ENCODE peak calls at places on chromosomes 12 and 14, in eight cellular contexts. K is effector memory CD4-positive, alpha-beta T cell; R is Panc1; E is fibroblast of lung; U is ovary; L is tibial nerve; S is left ventricle myocardium inferior; B is PC-9. T is an unnamed sample.

GRCh38 chr12:113684053-113684907 is 212.6 kb upstream of the LHX5 start:
- DNase-seq in K (no peak), R (no peak), E (no peak), U (no peak), L (no peak), S (no peak), B (no peak), T (no peak)

GRCh38 chr14:103879570-103880333 is 32.4 kb upstream of the PPP1R13B start:
- DNase-seq in K (no peak), R (no peak), E (no peak), U (peak; percentile 55), L (no peak), S (peak; percentile 61), B (no peak), T (no peak)

GRCh38 chr14:52694761-52695480 is 437 bp downstream of the ERO1A start:
- DNase-seq in K (peak; percentile 47), R (no peak), E (peak; percentile 44), U (peak; percentile 31), L (no peak), S (peak; percentile 26), B (peak; percentile 67), T (peak; percentile 5)

GRCh38 chr14:99549684-99550083 is 54.3 kb downstream of the CCDC85C start:
- DNase-seq in K (no peak), R (no peak), E (no peak), U (no peak), L (no peak), S (no peak), B (no peak), T (no peak)

GRCh38 chr12:89326260-89327040 is 25.9 kb downstream of the DUSP6 start:
- DNase-seq in K (no peak), R (no peak), E (no peak), U (no peak), L (no peak), S (no peak), B (no peak), T (no peak)

GRCh38 chr14:95286649-95287048 is 33.1 kb downstream of the CLMN start:
- DNase-seq in K (no peak), R (no peak), E (no peak), U (no peak), L (no peak), S (no peak), B (no peak), T (no peak)

GRCh38 chr14:91350813-91351507 is 66.7 kb downstream of the CCDC88C start:
- DNase-seq in K (peak; percentile 52), R (no peak), E (no peak), U (no peak), L (no peak), S (no peak), B (no peak), T (no peak)

GRCh38 chr14:91977909-91978308 is 30.4 kb upstream of the FBLN5 start:
- DNase-seq in K (no peak), R (no peak), E (no peak), U (no peak), L (no peak), S (no peak), B (no peak), T (no peak)

GRCh38 chr12:92109613-92110012 is 36.0 kb downstream of the BTG1 start:
- DNase-seq in K (no peak), R (no peak), E (no peak), U (no peak), L (no peak), S (no peak), B (no peak), T (no peak)

GRCh38 chr14:22510527-22511110 is 78.4 kb downstream of the DAD1 start:
- DNase-seq in K (no peak), R (no peak), E (peak; percentile 52), U (no peak), L (no peak), S (no peak), B (no peak), T (no peak)

GRCh38 chr14:100028990-100029677 is 36.1 kb upstream of the EVL start:
- DNase-seq in K (no peak), R (no peak), E (no peak), U (no peak), L (no peak), S (no peak), B (no peak), T (no peak)

GRCh38 chr14:103329421-103330347 is 4.4 kb upstream of the EIF5 start:
- DNase-seq in K (no peak), R (no peak), E (peak; percentile 69), U (peak; percentile 36), L (no peak), S (no peak), B (peak; percentile 54), T (no peak)

GRCh38 chr12:91272456-91273063 is 89.9 kb upstream of the DCN start:
- DNase-seq in K (no peak), R (no peak), E (peak; percentile 53), U (peak; percentile 75), L (peak; percentile 86), S (peak; percentile 81), B (no peak), T (peak; percentile 59)

GRCh38 chr14:72582582-72582981 is 311.3 kb downstream of the DPF3 start:
- DNase-seq in K (no peak), R (no peak), E (no peak), U (no peak), L (no peak), S (no peak), B (no peak), T (no peak)

GRCh38 chr12:109714141-109714912 is 702 bp downstream of the FAM222A start:
- DNase-seq in K (peak; percentile 29), R (no peak), E (peak; percentile 27), U (peak; percentile 79), L (no peak), S (peak; percentile 73), B (no peak), T (peak; percentile 57)
- H3K36me3 ChIP-seq in K (no peaks in the 10 kb centered on the region), R (no peaks in the 10 kb centered on the region), E (no peaks in the 10 kb centered on the region), U (no peaks in the 10 kb centered on the region), L (no peaks in the 10 kb centered on the region), S (no peaks in the 10 kb centered on the region), B (no peaks in the 10 kb centered on the region), T (no peaks in the 10 kb centered on the region)

GRCh38 chr14:36057452-36058142 is 118.9 kb downstream of the PTCSC3 start:
- DNase-seq in K (no peak), R (no peak), E (no peak), U (no peak), L (no peak), S (no peak), B (peak; percentile 87), T (no peak)
- H3K4me3 ChIP-seq in K (no peak overlapping the region), R (no peak overlapping the region), E (no peak overlapping the region), U (no peak overlapping the region), L (no peak overlapping the region), S (no peak overlapping the region), B (no peak overlapping the region), T (no peak overlapping the region)

DNA sequence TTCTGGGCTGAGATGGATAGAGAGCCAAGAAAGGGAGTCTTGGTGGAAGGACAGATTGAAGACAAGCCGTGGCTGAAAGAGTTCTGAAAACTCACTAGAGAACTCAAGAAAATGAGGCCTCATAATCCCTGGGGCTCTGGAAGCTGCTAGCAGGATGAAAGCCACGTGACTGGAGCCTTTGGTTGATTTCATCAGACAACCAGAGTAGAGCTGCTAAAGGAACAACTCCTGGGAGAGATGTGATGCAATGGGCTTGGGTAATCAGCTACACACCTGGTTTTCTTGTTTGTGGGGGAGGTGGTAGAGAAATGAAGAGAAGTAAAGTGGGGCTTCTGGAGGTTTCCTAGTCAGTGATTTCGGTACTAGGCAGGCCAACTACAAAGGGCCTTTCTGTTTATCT is 13.4 kb downstream of the CSRNP2 start:
- DNase-seq in K (no peak), R (no peak), E (peak; percentile 33), U (no peak), L (no peak), S (no peak), B (peak; percentile 83), T (peak; percentile 79)
- H3K36me3 ChIP-seq in K (peaks cover 55% of the 10 kb centered on the region), R (peaks cover 11% of the 10 kb centered on the region), E (peaks cover 4% of the 10 kb centered on the region), U (no peaks in the 10 kb centered on the region), L (peaks cover 2% of the 10 kb centered on the region), S (peaks cover 90% of the 10 kb centered on the region), B (peaks cover 5% of the 10 kb centered on the region), T (no peaks in the 10 kb centered on the region)

GRCh38 chr12:1796515-1797010 is 23.8 kb upstream of the LRTM2 start:
- DNase-seq in K (no peak), R (no peak), E (no peak), U (no peak), L (no peak), S (no peak), B (no peak), T (no peak)
- H3K4me3 ChIP-seq in K (peak overlapping the region; percentile 64), R (peak overlapping the region; percentile 73), E (peak overlapping the region; percentile 51), U (peak overlapping the region; percentile 46), L (peak overlapping the region; percentile 78), S (peak overlapping the region; percentile 80), B (peak overlapping the region; percentile 50), T (peak overlapping the region; percentile 62)

DNA sequence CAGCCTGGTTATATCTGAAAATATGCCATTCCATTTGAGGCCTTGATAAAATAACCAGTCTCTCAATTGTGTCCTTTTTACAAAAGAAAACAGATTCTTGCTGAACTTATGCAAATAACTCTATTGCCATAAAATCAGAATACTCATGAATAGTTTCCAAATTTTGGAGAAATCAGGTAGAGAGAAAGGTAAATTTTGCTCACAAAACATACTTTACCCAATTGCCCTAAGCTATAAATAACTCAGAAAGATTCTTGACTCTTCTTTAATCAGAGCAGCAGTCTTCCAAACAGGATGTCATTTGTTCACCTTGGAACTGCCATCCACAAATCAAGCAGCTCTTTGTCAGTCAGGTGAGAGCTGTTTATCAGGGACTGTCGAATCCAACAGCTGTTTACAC is 12.6 kb downstream of the ZNF26 start:
- DNase-seq in K (no peak), R (no peak), E (no peak), U (no peak), L (no peak), S (no peak), B (no peak), T (no peak)
- H3K36me3 ChIP-seq in K (peaks cover 43% of the 10 kb centered on the region), R (no peaks in the 10 kb centered on the region), E (no peaks in the 10 kb centered on the region), U (no peaks in the 10 kb centered on the region), L (no peaks in the 10 kb centered on the region), S (peaks cover 80% of the 10 kb centered on the region), B (no peaks in the 10 kb centered on the region), T (no peaks in the 10 kb centered on the region)

DNA sequence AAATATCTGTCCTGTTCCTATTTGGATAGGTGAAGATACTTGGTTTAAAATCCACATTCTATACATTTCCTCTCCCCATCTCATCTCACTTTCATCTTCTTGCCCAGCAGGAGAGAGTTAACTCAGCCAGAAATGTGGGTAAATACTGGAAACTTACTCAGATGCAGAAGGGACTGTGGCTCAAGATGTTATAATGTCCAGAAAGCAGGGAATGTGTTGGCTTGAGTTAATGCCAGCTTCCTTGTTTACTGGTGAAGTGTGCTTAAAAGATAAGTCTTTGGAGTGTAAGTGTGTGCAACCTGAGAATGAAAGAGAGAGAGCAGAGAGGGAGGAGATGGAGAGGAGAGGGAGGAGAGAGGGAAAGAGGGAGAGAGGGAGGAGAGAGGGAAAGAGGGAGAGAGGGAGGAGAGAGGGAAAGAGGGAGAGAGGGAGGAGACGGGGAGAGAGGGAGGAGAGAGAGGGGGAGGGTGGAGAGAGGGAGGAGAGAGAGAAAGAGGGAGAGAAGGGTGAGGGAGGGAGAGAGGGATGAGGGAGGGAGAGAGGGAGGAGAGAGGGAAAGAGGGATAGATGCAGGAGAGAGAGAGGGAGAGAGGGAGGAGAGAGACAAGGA is 22.0 kb upstream of the SNRPF start:
- DNase-seq in K (no peak), R (no peak), E (peak; percentile 50), U (no peak), L (no peak), S (no peak), B (peak; percentile 80), T (no peak)
- H3K4me3 ChIP-seq in K (no peak overlapping the region), R (peak overlapping the region; percentile 52), E (no peak overlapping the region), U (no peak overlapping the region), L (no peak overlapping the region), S (no peak overlapping the region), B (peak overlapping the region; percentile 15), T (no peak overlapping the region)